ENCODE peak calls at places on chromosomes 12 and 14, in five cellular contexts. I is OCI-LY7, E is nephron progenitor cell, H is heart right ventricle, V is A549. B is an unnamed sample.

GRCh38 chr14:94008234-94008633 is 11.1 kb downstream of the CCDC197 start:
- DNase-seq in H (no peak), I (no peak), V (no peak), E (no peak), B (no peak)

GRCh38 chr14:21300892-21301291 is 21.0 kb downstream of the RPGRIP1 start:
- DNase-seq in V (no peak), E (peak), I (peak), H (peak), B (no peak)

GRCh38 chr14:86782092-86782580 is 1210.8 kb downstream of the GALC start:
- DNase-seq in I (no peak), H (no peak), V (no peak), E (no peak), B (no peak)

GRCh38 chr14:71482701-71483100 is 449.5 kb upstream of the RGS6 start:
- DNase-seq in E (no peak), H (no peak), I (no peak), V (no peak), B (peak)

GRCh38 chr12:57119294-57119693 is 8.1 kb upstream of the STAT6 start:
- DNase-seq in H (no peak), V (no peak), I (no peak), E (no peak), B (no peak)

GRCh38 chr12:106767954-106768501 is 6.5 kb upstream of the RIC8B start:
- DNase-seq in I (no peak), H (no peak), V (no peak), E (peak), B (peak)

GRCh38 chr12:121773011-121773777 is 20.3 kb downstream of the RHOF start:
- DNase-seq in H (peak), V (peak), I (peak), E (peak), B (peak)

GRCh38 chr12:16636435-16637055 is 30.6 kb upstream of the LMO3 start:
- DNase-seq in H (no peak), E (no peak), V (no peak), I (peak), B (no peak)

GRCh38 chr12:69500631-69501030 is 30.4 kb downstream of the FRS2 start:
- DNase-seq in E (no peak), H (no peak), I (no peak), V (no peak), B (peak)

GRCh38 chr12:110760204-110760609 is 17.5 kb upstream of the PPP1CC start:
- DNase-seq in V (no peak), H (no peak), I (no peak), E (no peak), B (no peak)

GRCh38 chr14:95515523-95516517 is 630 bp downstream of the SYNE3 start:
- DNase-seq in E (peak), V (peak), H (peak), I (peak), B (peak)
- TF ChIP-seq CTCF in E (peak), V (no peak), H (peak), I (peak), B (peak)

GRCh38 chr14:57182760-57183503 is 85.8 kb downstream of the EXOC5 start:
- DNase-seq in I (peak), E (peak), H (no peak), V (no peak), B (peak)
- TF ChIP-seq CTCF in I (peak), E (peak), H (no peak), V (peak), B (peak)

GRCh38 chr12:1319215-1319614 is 275.2 kb downstream of the FBXL14 start:
- DNase-seq in E (no peak), H (no peak), V (no peak), I (no peak), B (peak)
- TF ChIP-seq CTCF in E (no peak), H (no peak), V (no peak), I (no peak), B (no peak)

DNA sequence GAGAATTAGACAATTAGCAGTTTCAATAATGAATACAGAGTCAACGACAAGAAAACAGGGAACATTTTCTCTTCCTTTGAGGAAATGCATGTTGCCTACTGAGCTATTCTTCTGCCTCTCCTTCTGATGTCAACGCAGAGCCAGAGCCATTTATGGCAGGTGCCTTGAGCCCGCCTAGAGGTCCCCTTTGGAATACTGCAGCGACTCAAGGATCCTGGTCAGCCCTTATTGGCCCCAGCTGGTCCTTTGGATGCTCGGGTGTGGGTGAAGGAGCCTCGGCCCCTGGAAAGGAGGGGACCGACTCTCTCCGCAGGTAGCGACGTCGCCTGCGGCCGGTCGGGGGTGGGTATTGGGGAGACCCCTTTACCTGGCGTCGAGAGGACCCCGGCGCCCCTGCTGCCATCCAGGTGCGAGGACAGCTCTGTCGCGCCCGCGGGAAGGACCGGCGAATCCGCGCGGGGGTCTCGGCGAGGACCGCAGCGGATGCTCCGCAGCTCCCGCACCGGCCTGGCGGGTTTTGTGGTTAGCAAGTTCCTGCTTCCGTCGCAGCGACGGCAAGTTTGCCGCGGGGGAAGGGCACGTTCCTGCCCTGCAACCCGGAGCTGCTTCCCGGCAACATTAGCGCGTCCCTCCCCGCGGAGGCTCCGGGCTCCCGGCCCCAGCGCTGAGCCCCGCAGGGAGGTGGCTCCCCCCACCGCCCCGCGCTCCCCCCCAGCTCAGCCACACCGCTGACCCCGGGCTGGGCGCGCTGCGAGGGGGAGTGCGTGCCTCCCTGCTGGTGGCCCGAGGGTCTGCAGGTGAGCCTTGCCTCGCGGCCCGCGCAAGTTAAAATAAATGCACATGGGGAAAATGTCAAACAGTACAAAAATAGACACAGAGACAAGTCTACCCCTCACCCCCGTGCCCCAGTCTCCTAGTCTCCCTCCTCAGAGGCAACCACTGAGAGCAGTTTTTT is at the start of gene MANSC1:
- DNase-seq in I (no peak), V (peak), H (peak), E (peak), B (peak)
- TF ChIP-seq CTCF in I (no peak), V (no peak), H (peak), E (peak), B (peak)

GRCh38 chr12:3304436-3305135 is 186.4 kb upstream of the PRMT8 start:
- DNase-seq in I (no peak), E (peak), H (no peak), V (no peak), B (peak)
- TF ChIP-seq CTCF in I (no peak), E (no peak), H (no peak), V (no peak), B (no peak)

GRCh38 chr12:6646276-6647082 is 753 bp downstream of the ACRBP start:
- DNase-seq in H (no peak), I (no peak), E (no peak), V (no peak), B (no peak)

GRCh38 chr12:6643569-6644256 is 3.5 kb downstream of the ACRBP start:
- DNase-seq in V (no peak), I (peak), E (no peak), H (no peak), B (no peak)

GRCh38 chr12:6647083-6647604 is at the start of gene ACRBP:
- DNase-seq in E (peak), V (no peak), H (peak), I (peak), B (peak)

GRCh38 chr12:6644257-6644596 is 3.0 kb downstream of the ACRBP start:
- DNase-seq in V (no peak), H (no peak), I (peak), E (no peak), B (no peak)

GRCh38 chr12:6644903-6645302 is 2.3 kb downstream of the ACRBP start:
- DNase-seq in I (no peak), E (peak), V (no peak), H (peak), B (peak)
- TF ChIP-seq CTCF in I (peak), E (no peak), V (no peak), H (no peak), B (peak)

DNA sequence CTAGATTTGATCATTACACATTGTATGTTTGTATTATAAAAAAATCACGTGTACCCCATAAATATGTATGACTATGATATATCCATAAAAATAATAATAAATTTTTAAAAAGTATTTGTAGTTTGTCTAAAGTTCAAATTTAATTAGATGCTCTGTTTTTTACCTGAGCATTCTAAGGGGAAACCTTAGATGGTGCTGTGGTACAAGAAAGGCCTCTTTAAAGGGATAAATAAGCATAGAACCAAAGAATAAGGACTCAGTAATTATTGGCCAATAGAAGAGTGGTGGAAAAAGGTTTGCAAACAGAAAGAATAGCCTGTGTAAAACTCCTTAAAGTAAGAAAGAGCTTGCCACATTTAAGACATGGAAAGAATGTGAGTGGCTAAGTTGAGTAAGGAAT is 580.1 kb upstream of the SEL1L start:
- DNase-seq in E (no peak), V (no peak), I (no peak), H (no peak), B (no peak)
- TF ChIP-seq CTCF in E (no peak), V (no peak), I (no peak), H (no peak), B (no peak)

GRCh38 chr14:84237881-84238280 is 1292.1 kb upstream of the FLRT2 start:
- DNase-seq in H (no peak), V (no peak), E (no peak), I (no peak), B (no peak)

GRCh38 chr14:84228702-84229101 is 1301.2 kb upstream of the FLRT2 start:
- DNase-seq in H (no peak), V (no peak), I (no peak), E (no peak), B (no peak)

DNA sequence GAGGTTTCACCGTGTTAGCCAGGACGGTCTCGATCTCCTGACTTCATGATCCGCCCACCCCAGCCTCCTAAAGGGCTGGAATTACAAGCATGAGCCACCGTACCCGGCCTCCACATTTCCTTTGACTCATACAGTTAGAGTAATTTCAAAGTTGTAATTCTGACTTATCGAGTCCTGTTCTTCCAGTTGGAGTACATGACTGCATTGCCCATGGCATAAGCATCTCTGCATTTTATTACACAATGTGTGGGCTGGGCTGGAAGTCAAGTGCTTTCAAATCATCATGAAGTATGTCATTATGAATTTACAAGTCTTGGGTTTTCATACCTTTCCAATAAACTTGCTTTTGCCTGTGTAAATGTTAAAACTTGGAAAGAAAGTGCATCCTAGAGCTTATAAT is 1295.7 kb upstream of the FLRT2 start:
- DNase-seq in E (no peak), H (no peak), I (no peak), V (no peak), B (no peak)
- TF ChIP-seq CTCF in E (no peak), H (no peak), I (no peak), V (no peak), B (no peak)